ENCODE peak calls at places on chromosome 18, in nine cellular contexts. Q is D341Med; D is ELR; Z is upper lobe of left lung; O is C1 segment of cervical spinal cord; F is NCI-H446 treated with DMSO at 0.1 percent for 48 hours; K is central memory CD4-positive, alpha-beta T cell; V is LoVo; Y is T-helper 1 cell. G is an unnamed sample.

GRCh38 chr18:12838178-12838634 is 45.8 kb downstream of the PTPN2 start:
- DNase-seq in Q (no peak), D (peak; percentile 97), Z (peak; percentile 8), O (no peak), F (no peak), K (no peak), V (peak; percentile 90), Y (no peak), G (peak; percentile 84)

GRCh38 chr18:48829443-48830149 is 121.2 kb downstream of the SMAD7 start:
- DNase-seq in Q (peak; percentile 35), D (no peak), Z (no peak), O (no peak), F (no peak), K (no peak), V (no peak), Y (no peak), G (no peak)

GRCh38 chr18:75029456-75029855 is 179.5 kb downstream of the PTGR3 start:
- DNase-seq in Q (no peak), D (no peak), Z (peak; percentile 56), O (no peak), F (no peak), K (peak; percentile 21), V (no peak), Y (no peak), G (no peak)

GRCh38 chr18:34330308-34330707 is 105.6 kb upstream of the NOL4 start:
- DNase-seq in Q (peak; percentile 69), D (no peak), Z (no peak), O (no peak), F (no peak), K (no peak), V (no peak), Y (no peak), G (no peak)

GRCh38 chr18:39037925-39038324 is 1472.3 kb upstream of the CELF4 start:
- DNase-seq in Q (no peak), D (no peak), Z (no peak), O (no peak), F (peak; percentile 47), K (no peak), V (no peak), Y (no peak), G (no peak)

GRCh38 chr18:78494204-78494603 is 485.4 kb upstream of the SALL3 start:
- DNase-seq in Q (no peak), D (peak; percentile 0), Z (no peak), O (no peak), F (no peak), K (no peak), V (no peak), Y (no peak), G (peak; percentile 11)

GRCh38 chr18:26460449-26461091 is 87.8 kb downstream of the KCTD1 start:
- DNase-seq in Q (no peak), D (no peak), Z (no peak), O (no peak), F (no peak), K (no peak), V (no peak), Y (no peak), G (no peak)

GRCh38 chr18:51039138-51040112 is 9.4 kb downstream of the SMAD4 start:
- DNase-seq in Q (peak; percentile 35), D (no peak), Z (no peak), O (no peak), F (no peak), K (no peak), V (no peak), Y (no peak), G (no peak)

GRCh38 chr18:79507546-79508480 is 112.1 kb downstream of the NFATC1 start:
- DNase-seq in Q (no peak), D (no peak), Z (peak; percentile 93), O (peak; percentile 87), F (no peak), K (no peak), V (no peak), Y (no peak), G (no peak)

GRCh38 chr18:50410894-50411293 is 36.0 kb downstream of the SKA1 start:
- DNase-seq in Q (no peak), D (peak; percentile 20), Z (no peak), O (no peak), F (no peak), K (no peak), V (no peak), Y (no peak), G (no peak)

GRCh38 chr18:70493461-70493860 is 204.6 kb downstream of the SOCS6 start:
- DNase-seq in Q (no peak), D (no peak), Z (peak; percentile 27), O (no peak), F (no peak), K (no peak), V (no peak), Y (no peak), G (no peak)

GRCh38 chr18:36509646-36510197 is 212.2 kb downstream of the FHOD3 start:
- DNase-seq in Q (peak; percentile 72), D (no peak), Z (no peak), O (no peak), F (no peak), K (no peak), V (no peak), Y (no peak), G (no peak)

GRCh38 chr18:48885951-48886400 is 64.8 kb downstream of the SMAD7 start:
- DNase-seq in Q (no peak), D (no peak), Z (peak; percentile 56), O (no peak), F (no peak), K (no peak), V (no peak), Y (no peak), G (no peak)

GRCh38 chr18:74388227-74388626 is 68.9 kb downstream of the DIPK1C start:
- DNase-seq in Q (no peak), D (no peak), Z (no peak), O (no peak), F (no peak), K (no peak), V (no peak), Y (no peak), G (no peak)

GRCh38 chr18:74183110-74183509 is 34.8 kb downstream of the TIMM21 start:
- DNase-seq in Q (no peak), D (no peak), Z (no peak), O (no peak), F (no peak), K (no peak), V (no peak), Y (no peak), G (no peak)

GRCh38 chr18:48580782-48581181 is 42.0 kb downstream of the CTIF start:
- DNase-seq in Q (no peak), D (no peak), Z (no peak), O (no peak), F (no peak), K (no peak), V (no peak), Y (no peak), G (no peak)

GRCh38 chr18:43719264-43719795 is 442.0 kb upstream of the SYT4 start:
- DNase-seq in Q (no peak), D (no peak), Z (no peak), O (no peak), F (no peak), K (no peak), V (no peak), Y (no peak), G (no peak)

GRCh38 chr18:23141022-23141999 is 6.0 kb downstream of the CABLES1 start:
- DNase-seq in Q (no peak), D (no peak), Z (no peak), O (no peak), F (no peak), K (no peak), V (peak; percentile 61), Y (no peak), G (no peak)

GRCh38 chr18:54679318-54680149 is 88.5 kb downstream of the DYNAP start:
- DNase-seq in Q (peak; percentile 61), D (peak; percentile 83), Z (no peak), O (no peak), F (peak; percentile 13), K (peak; percentile 14), V (peak; percentile 56), Y (no peak), G (peak; percentile 86)

GRCh38 chr18:65363911-65364632 is 386.7 kb upstream of the CDH7 start:
- DNase-seq in Q (no peak), D (no peak), Z (no peak), O (no peak), F (no peak), K (no peak), V (no peak), Y (no peak), G (no peak)

GRCh38 chr18:9173770-9174233 is 37.2 kb downstream of the ANKRD12 start:
- DNase-seq in Q (peak; percentile 28), D (no peak), Z (no peak), O (no peak), F (no peak), K (no peak), V (no peak), Y (no peak), G (no peak)

GRCh38 chr18:3368193-3368592 is 81.8 kb upstream of the TGIF1 start:
- DNase-seq in Q (no peak), D (peak; percentile 58), Z (no peak), O (no peak), F (peak; percentile 4), K (no peak), V (peak; percentile 65), Y (no peak), G (peak; percentile 32)

GRCh38 chr18:62521082-62521481 is 1.7 kb upstream of the ZCCHC2 start:
- DNase-seq in Q (no peak), D (no peak), Z (no peak), O (no peak), F (no peak), K (no peak), V (no peak), Y (no peak), G (no peak)

GRCh38 chr18:5851998-5852397 is 43.3 kb downstream of the TMEM200C start:
- DNase-seq in Q (no peak), D (no peak), Z (no peak), O (no peak), F (no peak), K (no peak), V (no peak), Y (no peak), G (no peak)

G was measured in HT1080.